ENCODE peak calls at places on chromosomes 11 and 22, in eight cellular contexts. T is SW 1271, B is NCI-H1417, R is stomach, M is frontal cortex, W is COR-L47, Q is ELF-1, V is brain microvascular endothelial cell. K is an unnamed sample.

GRCh38 chr11:64340671-64341335 is 799 bp downstream of the CCDC88B start:
- DNase-seq in T (no peak), B (no peak), R (peak; percentile 61), M (no peak), W (no peak), Q (peak; percentile 88), V (no peak), K (peak; percentile 65)

GRCh38 chr22:19983701-19984100 is 32.9 kb downstream of the ARVCF start:
- DNase-seq in T (no peak), B (no peak), R (no peak), M (no peak), W (no peak), Q (no peak), V (no peak), K (no peak)

GRCh38 chr11:132177106-132177505 is 806.7 kb downstream of the NTM start:
- DNase-seq in T (no peak), B (no peak), R (no peak), M (no peak), W (no peak), Q (no peak), V (peak; percentile 62), K (no peak)

GRCh38 chr22:35217541-35217940 is 39.8 kb upstream of the HMGXB4 start:
- DNase-seq in T (no peak), B (no peak), R (no peak), M (no peak), W (no peak), Q (no peak), V (no peak), K (no peak)

GRCh38 chr11:18650859-18651557 is 16.9 kb upstream of the SPTY2D1 start:
- DNase-seq in T (peak; percentile 45), B (peak; percentile 8), R (peak; percentile 57), M (no peak), W (peak; percentile 20), Q (peak; percentile 73), V (peak; percentile 36), K (peak; percentile 84)

GRCh38 chr11:45093761-45094455 is 52.5 kb upstream of the PRDM11 start:
- DNase-seq in T (no peak), B (no peak), R (peak; percentile 16), M (no peak), W (no peak), Q (no peak), V (no peak), K (no peak)

GRCh38 chr11:33376331-33377099 is 119.3 kb downstream of the HIPK3 start:
- DNase-seq in T (no peak), B (peak; percentile 61), R (no peak), M (peak; percentile 23), W (peak; percentile 15), Q (peak; percentile 23), V (no peak), K (no peak)

GRCh38 chr11:79045811-79046304 is 395.0 kb downstream of the TENM4 start:
- DNase-seq in T (no peak), B (no peak), R (no peak), M (no peak), W (no peak), Q (peak; percentile 51), V (no peak), K (no peak)

GRCh38 chr11:105840391-105840790 is 181.6 kb downstream of the MSANTD4 start:
- DNase-seq in T (no peak), B (no peak), R (no peak), M (no peak), W (no peak), Q (no peak), V (peak; percentile 14), K (no peak)

GRCh38 chr11:123507043-123507442 is 77.0 kb downstream of the GRAMD1B start:
- DNase-seq in T (no peak), B (no peak), R (no peak), M (no peak), W (no peak), Q (no peak), V (no peak), K (no peak)

GRCh38 chr11:89176938-89177337 is 737 bp upstream of the TYR start:
- DNase-seq in T (no peak), B (no peak), R (no peak), M (no peak), W (no peak), Q (no peak), V (no peak), K (no peak)

GRCh38 chr22:19638282-19639015 is 75.9 kb upstream of the SEPTIN5 start:
- DNase-seq in T (no peak), B (no peak), R (no peak), M (no peak), W (no peak), Q (no peak), V (no peak), K (no peak)

GRCh38 chr22:41449321-41449720 is 2.7 kb upstream of the TOB2 start:
- DNase-seq in T (no peak), B (no peak), R (no peak), M (no peak), W (no peak), Q (no peak), V (no peak), K (no peak)

GRCh38 chr11:105000167-105000566 is 22.8 kb downstream of the CASP5 start:
- DNase-seq in T (peak; percentile 43), B (no peak), R (no peak), M (no peak), W (no peak), Q (peak; percentile 23), V (peak; percentile 9), K (peak; percentile 21)

GRCh38 chr11:117855452-117855851 is 21.0 kb downstream of the FXYD6 start:
- DNase-seq in T (no peak), B (no peak), R (peak; percentile 7), M (no peak), W (no peak), Q (no peak), V (no peak), K (peak; percentile 10)

GRCh38 chr11:61815790-61816735 is 740 bp downstream of the FADS1 start:
- DNase-seq in T (peak; percentile 76), B (peak; percentile 44), R (peak; percentile 47), M (peak; percentile 55), W (peak; percentile 86), Q (peak; percentile 91), V (peak; percentile 49), K (peak; percentile 62)

GRCh38 chr11:33613404-33613803 is 87.2 kb downstream of the C11orf91 start:
- DNase-seq in T (no peak), B (no peak), R (no peak), M (no peak), W (no peak), Q (no peak), V (no peak), K (no peak)

GRCh38 chr22:42680648-42681047 is 31.5 kb upstream of the CYB5R3 start:
- DNase-seq in T (peak; percentile 65), B (no peak), R (no peak), M (no peak), W (no peak), Q (no peak), V (peak; percentile 94), K (no peak)

GRCh38 chr11:94178331-94178730 is 49.7 kb downstream of the PANX1 start:
- DNase-seq in T (no peak), B (no peak), R (no peak), M (no peak), W (no peak), Q (no peak), V (no peak), K (no peak)

GRCh38 chr22:47036352-47036751 is 273.9 kb downstream of the TBC1D22A start:
- DNase-seq in T (no peak), B (no peak), R (no peak), M (no peak), W (no peak), Q (no peak), V (no peak), K (no peak)

GRCh38 chr11:115657586-115657985 is 153.4 kb upstream of the CADM1 start:
- DNase-seq in T (no peak), B (no peak), R (no peak), M (no peak), W (no peak), Q (no peak), V (no peak), K (no peak)

GRCh38 chr11:8237453-8237852 is 26.2 kb downstream of the LMO1 start:
- DNase-seq in T (no peak), B (no peak), R (no peak), M (no peak), W (no peak), Q (no peak), V (no peak), K (no peak)

GRCh38 chr22:24190566-24191208 is 9.4 kb downstream of the SUSD2 start:
- DNase-seq in T (no peak), B (no peak), R (no peak), M (peak; percentile 18), W (no peak), Q (no peak), V (no peak), K (no peak)

K was measured in testis.